ENCODE peak calls at places on chromosomes 13 and 19, in five cellular contexts. W is NCI-H1092, X is posterior vena cava, T is NCI-H1436, J is T-helper 1 cell. E is an unnamed sample.

GRCh38 chr19:12668937-12669271 is 2.3 kb downstream of the WDR83 start:
- DNase-seq in W (no peak), X (peak), T (no peak), J (peak), E (peak)

GRCh38 chr13:45243072-45243471 is 42.2 kb upstream of the KCTD4 start:
- DNase-seq in W (no peak), X (no peak), T (no peak), J (no peak), E (no peak)

GRCh38 chr13:72960541-72960940 is 98.3 kb upstream of the KLF5 start:
- DNase-seq in W (no peak), X (no peak), T (peak), J (no peak), E (no peak)

GRCh38 chr19:17259934-17260333 is 4.6 kb downstream of the USHBP1 start:
- DNase-seq in W (no peak), X (no peak), T (no peak), J (no peak), E (no peak)

GRCh38 chr13:80245162-80245733 is 95.7 kb downstream of the SPRY2 start:
- DNase-seq in W (no peak), X (no peak), T (peak), J (no peak), E (no peak)

GRCh38 chr13:50393641-50394040 is 378.4 kb downstream of the KCNRG start:
- DNase-seq in W (no peak), X (no peak), T (peak), J (no peak), E (peak)

GRCh38 chr13:24270639-24271131 is 38.7 kb upstream of the C1QTNF9 start:
- DNase-seq in W (no peak), X (peak), T (no peak), J (peak), E (peak)

GRCh38 chr13:21684576-21684975 is 13.7 kb downstream of the FGF9 start:
- DNase-seq in W (no peak), X (no peak), T (no peak), J (no peak), E (no peak)

GRCh38 chr19:1273263-1274041 is 1.9 kb upstream of the FAM174C start:
- DNase-seq in W (no peak), X (no peak), T (no peak), J (no peak), E (no peak)

GRCh38 chr19:16441661-16442071 is 30.1 kb downstream of the EPS15L1 start:
- DNase-seq in W (peak), X (no peak), T (no peak), J (no peak), E (no peak)

GRCh38 chr13:27830010-27830409 is 37.7 kb downstream of the GSX1 start:
- DNase-seq in W (no peak), X (peak), T (peak), J (peak), E (peak)

GRCh38 chr19:8698433-8699063 is at the start of gene ACTL9:
- DNase-seq in W (no peak), X (no peak), T (no peak), J (no peak), E (no peak)

GRCh38 chr19:10503002-10503789 is at the start of gene KEAP1:
- DNase-seq in W (peak), X (peak), T (peak), J (peak), E (peak)

GRCh38 chr19:54100560-54100959 is at the start of gene OSCAR:
- DNase-seq in W (no peak), X (no peak), T (no peak), J (no peak), E (peak)

GRCh38 chr13:101127741-101128353 is 288.5 kb downstream of the NALCN start:
- DNase-seq in W (peak), X (no peak), T (peak), J (peak), E (no peak)

GRCh38 chr13:27043013-27043412 is 128.6 kb downstream of the USP12 start:
- DNase-seq in W (no peak), X (no peak), T (no peak), J (no peak), E (peak)

GRCh38 chr13:112902669-112903068 is 66.3 kb upstream of the MCF2L start:
- DNase-seq in W (no peak), X (no peak), T (no peak), J (no peak), E (no peak)

GRCh38 chr19:31589109-31589508 is 239.9 kb upstream of the TSHZ3 start:
- DNase-seq in W (no peak), X (no peak), T (no peak), J (no peak), E (no peak)

GRCh38 chr19:27714857-27715256 is 1498.1 kb downstream of the UQCRFS1 start:
- DNase-seq in W (no peak), X (no peak), T (no peak), J (no peak), E (no peak)

GRCh38 chr19:46931197-46931596 is 70.4 kb downstream of the ARHGAP35 start:
- DNase-seq in W (no peak), X (no peak), T (no peak), J (no peak), E (no peak)

GRCh38 chr19:38815059-38816001 is 2.6 kb upstream of the LGALS4 start:
- DNase-seq in W (no peak), X (no peak), T (no peak), J (no peak), E (no peak)

GRCh38 chr13:26557051-26557392 is 461 bp upstream of the WASF3 start:
- DNase-seq in W (no peak), X (no peak), T (no peak), J (no peak), E (no peak)

GRCh38 chr13:32284927-32285632 is 30.1 kb downstream of the ZAR1L start:
- DNase-seq in W (no peak), X (no peak), T (no peak), J (no peak), E (no peak)